ENCODE peak calls at places on chromosomes 12 and 14, in eight cellular contexts. H is HCT116, B is neural progenitor cell, R is GM23248, N is PC-3, F is MM.1S, V is hepatocyte, L is SK-N-SH. J is an unnamed sample. For H3K9me3, the result is how much of the 10 kb centered on the place peaks cover.

GRCh38 chr14:85468815-85469214 is 61.1 kb upstream of the FLRT2 start:
- DNase-seq in L (no peak), B (no peak), H (no peak), N (no peak), R (no peak), F (no peak), V (no peak), J (no peak)

GRCh38 chr12:34119366-34119765 is 97.1 kb downstream of the ALG10 start:
- DNase-seq in N (peak), L (no peak), H (no peak), F (no peak), V (no peak), B (no peak), R (no peak), J (no peak)

GRCh38 chr14:60183724-60184596 is 18.8 kb upstream of the DHRS7 start:
- DNase-seq in H (peak), F (peak), V (peak), R (peak), L (no peak), N (peak), B (peak), J (peak)

GRCh38 chr12:24850486-24850885 is 98.4 kb downstream of the BCAT1 start:
- DNase-seq in F (no peak), B (no peak), R (no peak), V (no peak), H (no peak), L (no peak), N (no peak), J (no peak)

GRCh38 chr12:7068240-7068993 is 7.9 kb downstream of the C1S start:
- DNase-seq in N (no peak), L (no peak), B (no peak), R (no peak), H (no peak), V (peak), F (no peak), J (no peak)

GRCh38 chr14:99744199-99744872 is 48.9 kb upstream of the EML1 start:
- DNase-seq in R (peak), L (no peak), F (no peak), B (peak), V (no peak), H (no peak), N (no peak), J (no peak)

GRCh38 chr12:20213851-20214250 is 154.5 kb upstream of the PDE3A start:
- DNase-seq in F (no peak), N (no peak), R (no peak), V (no peak), H (no peak), L (no peak), B (no peak), J (no peak)

GRCh38 chr14:103279129-103280025 is 54.7 kb upstream of the EIF5 start:
- DNase-seq in B (peak), F (no peak), H (no peak), L (peak), V (no peak), R (peak), N (no peak), J (no peak)

GRCh38 chr12:34347367-34347766 is 325.1 kb downstream of the ALG10 start:
- DNase-seq in B (no peak), V (no peak), L (peak), R (no peak), H (no peak), F (no peak), N (peak), J (no peak)

GRCh38 chr12:52788876-52789636 is 6.9 kb downstream of the KRT3 start:
- DNase-seq in N (no peak), R (no peak), L (no peak), H (no peak), B (no peak), V (no peak), F (no peak), J (no peak)

GRCh38 chr12:45425426-45425825 is 209.5 kb downstream of the ANO6 start:
- DNase-seq in R (peak), F (no peak), H (no peak), B (no peak), V (no peak), N (no peak), L (no peak), J (no peak)

GRCh38 chr12:76520348-76520747 is 39.2 kb downstream of the OSBPL8 start:
- DNase-seq in F (no peak), L (no peak), B (no peak), H (no peak), R (no peak), V (no peak), N (no peak), J (no peak)

DNA sequence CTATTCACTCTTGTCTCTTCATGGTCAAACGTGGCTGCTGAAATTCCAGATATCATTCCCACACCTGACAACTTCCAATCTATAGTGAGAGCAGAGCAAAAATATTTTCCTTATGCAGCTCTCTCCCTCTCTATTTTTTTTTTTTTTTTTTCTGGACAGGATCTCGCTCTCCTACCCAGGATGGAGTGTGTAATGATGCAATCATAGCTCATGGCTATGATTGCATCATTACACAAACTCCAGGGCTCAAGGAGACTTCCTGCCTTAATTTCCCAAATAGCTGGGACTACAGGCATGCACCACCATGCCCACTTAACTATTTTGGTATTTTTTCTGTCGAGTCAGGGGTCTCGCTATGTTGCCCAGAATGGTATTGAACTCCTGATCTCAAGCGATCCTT is 1398.9 kb downstream of the AACS start:
- DNase-seq in B (no peak), H (no peak), N (no peak), L (no peak), R (no peak), F (no peak), V (no peak), J (no peak)
- H3K9me3 ChIP-seq in B (under half), H (under half), N (under half), L (under half), R (under half), F (under half), V (under half), J (under half)

DNA sequence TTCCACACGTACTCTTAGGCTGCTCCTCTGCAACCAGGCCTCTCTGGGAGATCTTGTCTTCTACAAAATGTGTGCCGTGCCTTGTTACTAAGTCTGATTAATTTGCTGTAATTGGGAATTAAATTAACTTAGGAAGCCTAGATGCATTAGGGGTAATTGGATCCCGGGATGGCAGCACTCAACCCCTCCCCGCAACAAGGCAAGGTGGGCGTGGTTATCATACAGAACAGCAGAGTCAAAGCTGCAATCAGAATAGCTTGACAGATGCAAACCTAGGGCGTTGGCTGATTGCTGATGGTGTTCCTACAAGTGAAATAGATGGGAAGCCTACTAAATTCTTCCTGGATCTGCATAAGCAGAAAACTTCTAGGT is 34.5 kb upstream of the NFYB start:
- DNase-seq in N (no peak), B (no peak), H (no peak), F (no peak), R (no peak), L (no peak), V (no peak), J (no peak)
- TF ChIP-seq EZH2phosphoT487 in N (no peak), B (no peak), H (no peak), F (no peak), R (no peak), L (no peak), V (no peak), J (no peak)

GRCh38 chr14:52874389-52874788 is 76.5 kb downstream of the FERMT2 start:
- DNase-seq in R (no peak), F (no peak), V (no peak), H (no peak), B (no peak), L (no peak), N (no peak), J (no peak)
- H3K9me3 ChIP-seq in R (under half), F (under half), V (under half), H (under half), B (under half), L (under half), N (under half), J (under half)

GRCh38 chr14:68504861-68505260 is 288.0 kb downstream of the ZFP36L1 start:
- DNase-seq in N (no peak), F (no peak), R (no peak), L (no peak), V (no peak), B (no peak), H (no peak), J (no peak)

GRCh38 chr14:68501171-68501570 is 291.7 kb downstream of the ZFP36L1 start:
- DNase-seq in F (no peak), R (no peak), B (no peak), V (no peak), N (no peak), L (no peak), H (no peak), J (no peak)

GRCh38 chr14:68501621-68502052 is 291.2 kb downstream of the ZFP36L1 start:
- DNase-seq in R (no peak), L (no peak), B (no peak), N (no peak), H (no peak), F (no peak), V (no peak), J (no peak)

GRCh38 chr14:68503186-68503825 is 289.6 kb downstream of the ZFP36L1 start:
- DNase-seq in V (no peak), H (no peak), R (no peak), L (no peak), N (no peak), F (no peak), B (no peak), J (no peak)

GRCh38 chr14:68502196-68502595 is 290.7 kb downstream of the ZFP36L1 start:
- DNase-seq in F (no peak), H (no peak), L (no peak), R (no peak), B (no peak), N (no peak), V (no peak), J (peak)
- TF ChIP-seq EZH2phosphoT487 in F (no peak), H (no peak), L (no peak), R (no peak), B (no peak), N (no peak), V (no peak), J (no peak)

GRCh38 chr14:28348797-28349196 is 417.8 kb upstream of the FOXG1 start:
- DNase-seq in N (no peak), H (no peak), F (no peak), V (no peak), R (no peak), B (no peak), L (no peak), J (no peak)
- H3K9me3 ChIP-seq in N (under half), H (under half), F (under half), V (under half), R (under half), B (under half), L (under half), J (under half)

J was measured in OCI-LY7.